ENCODE peak calls at places on chromosomes 5 and 9, in five cellular contexts. One of them, this sample, is unnamed.

GRCh38 chr9:85978496-85978895 is 37.5 kb downstream of the NAA35 start:
- DNase-seq in PC-3: no peak
- DNase-seq in breast epithelium: no peak
- DNase-seq in heart right ventricle: no peak
- DNase-seq in aorta: no peak
- DNase-seq in this sample: no peak

GRCh38 chr5:31531543-31531887 is 378 bp downstream of the DROSHA start:
- DNase-seq in PC-3: peak; percentile 21
- DNase-seq in heart right ventricle: peak; percentile 18
- DNase-seq in aorta: peak; percentile 53
- DNase-seq in breast epithelium: no peak
- DNase-seq in this sample: no peak

GRCh38 chr5:90477816-90478215 is 3.2 kb downstream of the POLR3G start:
- DNase-seq in aorta: no peak
- DNase-seq in PC-3: no peak
- DNase-seq in breast epithelium: no peak
- DNase-seq in heart right ventricle: no peak
- DNase-seq in this sample: no peak

GRCh38 chr5:169435506-169436230 is 134.7 kb upstream of the SLIT3 start:
- DNase-seq in breast epithelium: no peak
- DNase-seq in aorta: no peak
- DNase-seq in heart right ventricle: no peak
- DNase-seq in PC-3: no peak
- DNase-seq in this sample: no peak

GRCh38 chr9:93365427-93366118 is 85.9 kb upstream of the FAM120A start:
- DNase-seq in PC-3: no peak
- DNase-seq in heart right ventricle: no peak
- DNase-seq in aorta: no peak
- DNase-seq in breast epithelium: no peak
- DNase-seq in this sample: no peak

GRCh38 chr5:111603446-111603827 is 91.1 kb upstream of the STARD4 start:
- DNase-seq in heart right ventricle: no peak
- DNase-seq in breast epithelium: no peak
- DNase-seq in aorta: no peak
- DNase-seq in PC-3: no peak
- DNase-seq in this sample: no peak

GRCh38 chr9:4425358-4426045 is 64.8 kb upstream of the SLC1A1 start:
- DNase-seq in PC-3: no peak
- DNase-seq in breast epithelium: no peak
- DNase-seq in heart right ventricle: no peak
- DNase-seq in aorta: no peak
- DNase-seq in this sample: no peak

GRCh38 chr5:79771387-79771786 is 81.8 kb downstream of the CMYA5 start:
- DNase-seq in breast epithelium: no peak
- DNase-seq in aorta: no peak
- DNase-seq in heart right ventricle: no peak
- DNase-seq in PC-3: no peak
- DNase-seq in this sample: no peak

GRCh38 chr5:68587181-68587580 is 371.6 kb downstream of the PIK3R1 start:
- DNase-seq in heart right ventricle: no peak
- DNase-seq in breast epithelium: no peak
- DNase-seq in aorta: no peak
- DNase-seq in PC-3: no peak
- DNase-seq in this sample: no peak

GRCh38 chr5:112757468-112758208 is 20.0 kb downstream of the APC start:
- DNase-seq in breast epithelium: no peak
- DNase-seq in heart right ventricle: no peak
- DNase-seq in aorta: no peak
- DNase-seq in PC-3: peak; percentile 79
- DNase-seq in this sample: no peak

GRCh38 chr5:142667808-142668207 is 18.1 kb downstream of the FGF1 start:
- DNase-seq in PC-3: no peak
- DNase-seq in breast epithelium: peak; percentile 94
- DNase-seq in heart right ventricle: no peak
- DNase-seq in aorta: no peak
- DNase-seq in this sample: no peak

GRCh38 chr5:53820802-53821171 is 260.3 kb downstream of the NDUFS4 start:
- DNase-seq in breast epithelium: no peak
- DNase-seq in PC-3: no peak
- DNase-seq in heart right ventricle: no peak
- DNase-seq in aorta: no peak
- DNase-seq in this sample: no peak

GRCh38 chr5:142402752-142403318 is 78.0 kb upstream of the SPRY4 start:
- DNase-seq in breast epithelium: no peak
- DNase-seq in heart right ventricle: no peak
- DNase-seq in PC-3: no peak
- DNase-seq in aorta: no peak
- DNase-seq in this sample: no peak

GRCh38 chr9:117523531-117524153 is 108.8 kb upstream of the ASTN2 start:
- DNase-seq in breast epithelium: no peak
- DNase-seq in heart right ventricle: no peak
- DNase-seq in PC-3: no peak
- DNase-seq in aorta: no peak
- DNase-seq in this sample: no peak

GRCh38 chr9:114385412-114386181 is 2.2 kb downstream of the AKNA start:
- DNase-seq in PC-3: peak; percentile 87
- DNase-seq in heart right ventricle: peak; percentile 48
- DNase-seq in breast epithelium: peak; percentile 82
- DNase-seq in aorta: peak; percentile 91
- DNase-seq in this sample: no peak

GRCh38 chr9:136527721-136528710 is 17.8 kb downstream of the NOTCH1 start:
- DNase-seq in breast epithelium: no peak
- DNase-seq in PC-3: no peak
- DNase-seq in heart right ventricle: no peak
- DNase-seq in aorta: no peak
- DNase-seq in this sample: no peak
- H3K27ac ChIP-seq in breast epithelium: peak overlapping the region; percentile 79
- H3K27ac ChIP-seq in PC-3: no peak overlapping the region
- H3K27ac ChIP-seq in heart right ventricle: peak overlapping the region; percentile 88
- H3K27ac ChIP-seq in aorta: no peak overlapping the region
- H3K27ac ChIP-seq in this sample: peak overlapping the region; percentile 44

GRCh38 chr5:150052326-150053230 is 33.8 kb downstream of the CSF1R start:
- DNase-seq in heart right ventricle: no peak
- DNase-seq in PC-3: no peak
- DNase-seq in aorta: no peak
- DNase-seq in breast epithelium: no peak
- DNase-seq in this sample: no peak

GRCh38 chr5:150055707-150056443 is 30.5 kb downstream of the CSF1R start:
- DNase-seq in aorta: no peak
- DNase-seq in breast epithelium: no peak
- DNase-seq in heart right ventricle: no peak
- DNase-seq in PC-3: no peak
- DNase-seq in this sample: no peak

GRCh38 chr5:150054569-150054968 is 31.8 kb downstream of the CSF1R start:
- DNase-seq in breast epithelium: no peak
- DNase-seq in aorta: no peak
- DNase-seq in heart right ventricle: no peak
- DNase-seq in PC-3: no peak
- DNase-seq in this sample: no peak

GRCh38 chr5:150053231-150053626 is 33.1 kb downstream of the CSF1R start:
- DNase-seq in aorta: no peak
- DNase-seq in heart right ventricle: no peak
- DNase-seq in PC-3: peak; percentile 90
- DNase-seq in breast epithelium: no peak
- DNase-seq in this sample: no peak

GRCh38 chr5:150053695-150054392 is 32.5 kb downstream of the CSF1R start:
- DNase-seq in breast epithelium: no peak
- DNase-seq in heart right ventricle: no peak
- DNase-seq in PC-3: no peak
- DNase-seq in aorta: no peak
- DNase-seq in this sample: no peak
- H3K36me3 ChIP-seq in breast epithelium: peaks cover 5% of the 10 kb centered on the region
- H3K36me3 ChIP-seq in heart right ventricle: peaks cover 13% of the 10 kb centered on the region
- H3K36me3 ChIP-seq in PC-3: peaks cover 59% of the 10 kb centered on the region
- H3K36me3 ChIP-seq in aorta: peaks cover 2% of the 10 kb centered on the region
- H3K36me3 ChIP-seq in this sample: peaks cover 56% of the 10 kb centered on the region

DNA sequence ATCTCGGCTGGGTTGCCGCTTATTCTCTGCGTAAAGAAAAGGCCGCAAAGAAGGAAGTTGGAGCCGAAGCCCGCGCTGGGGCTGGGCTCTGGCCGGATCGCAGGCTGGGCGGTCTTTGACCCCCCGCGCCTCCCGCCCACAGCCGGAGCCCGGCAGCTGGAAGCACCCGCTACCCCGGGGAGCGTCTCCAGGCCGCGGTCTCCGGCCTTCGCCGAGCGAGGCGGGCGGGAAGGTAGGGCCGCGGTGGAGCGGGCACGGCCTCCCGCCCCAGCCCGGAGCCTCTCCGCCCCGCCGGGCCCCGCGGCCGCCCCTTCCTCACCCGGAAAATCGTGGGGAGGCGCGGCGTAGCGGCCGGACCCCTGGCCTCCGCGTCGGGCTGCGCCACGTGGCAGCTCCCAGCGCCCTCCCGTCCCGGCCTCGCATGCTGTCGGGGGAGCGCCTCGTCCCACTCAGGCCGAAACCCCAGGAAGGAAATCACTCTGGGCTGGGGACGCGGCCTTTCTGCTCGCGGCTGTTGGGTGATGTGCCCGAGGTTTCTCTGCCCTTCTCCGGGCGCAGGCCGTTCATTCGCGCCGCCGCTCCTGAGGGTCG is 11.9 kb downstream of the FOXD1 start:
- DNase-seq in aorta: no peak
- DNase-seq in PC-3: no peak
- DNase-seq in breast epithelium: no peak
- DNase-seq in heart right ventricle: no peak
- DNase-seq in this sample: no peak
- H3K27ac ChIP-seq in aorta: no peak overlapping the region
- H3K27ac ChIP-seq in PC-3: peak overlapping the region; percentile 72
- H3K27ac ChIP-seq in breast epithelium: no peak overlapping the region
- H3K27ac ChIP-seq in heart right ventricle: no peak overlapping the region
- H3K27ac ChIP-seq in this sample: no peak overlapping the region

DNA sequence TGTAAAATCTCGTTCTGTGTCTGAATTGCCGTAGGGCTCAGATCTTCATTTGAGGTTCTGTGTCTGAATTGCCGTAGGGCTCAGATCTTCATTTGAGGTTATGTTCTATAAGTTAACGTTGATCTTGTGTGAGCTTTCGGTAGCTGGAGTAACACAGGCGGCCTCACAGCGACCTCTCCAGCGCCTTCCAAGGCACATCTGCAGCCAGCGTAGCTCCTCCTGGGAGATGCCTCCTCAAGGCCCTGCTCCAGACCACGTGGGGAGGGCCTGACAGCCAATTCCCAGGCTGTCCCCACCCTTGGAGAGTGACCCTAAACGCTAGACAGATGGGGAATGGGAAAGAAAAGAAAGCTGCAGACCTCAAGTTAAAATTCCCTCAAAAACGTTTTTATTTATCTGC is 8.7 kb upstream of the AHRR start:
- DNase-seq in PC-3: no peak
- DNase-seq in breast epithelium: no peak
- DNase-seq in aorta: no peak
- DNase-seq in heart right ventricle: peak; percentile 34
- DNase-seq in this sample: no peak
- H3K36me3 ChIP-seq in PC-3: peaks cover 22% of the 10 kb centered on the region
- H3K36me3 ChIP-seq in breast epithelium: no peaks in the 10 kb centered on the region
- H3K36me3 ChIP-seq in aorta: peaks cover 5% of the 10 kb centered on the region
- H3K36me3 ChIP-seq in heart right ventricle: no peaks in the 10 kb centered on the region
- H3K36me3 ChIP-seq in this sample: peaks cover 14% of the 10 kb centered on the region

DNA sequence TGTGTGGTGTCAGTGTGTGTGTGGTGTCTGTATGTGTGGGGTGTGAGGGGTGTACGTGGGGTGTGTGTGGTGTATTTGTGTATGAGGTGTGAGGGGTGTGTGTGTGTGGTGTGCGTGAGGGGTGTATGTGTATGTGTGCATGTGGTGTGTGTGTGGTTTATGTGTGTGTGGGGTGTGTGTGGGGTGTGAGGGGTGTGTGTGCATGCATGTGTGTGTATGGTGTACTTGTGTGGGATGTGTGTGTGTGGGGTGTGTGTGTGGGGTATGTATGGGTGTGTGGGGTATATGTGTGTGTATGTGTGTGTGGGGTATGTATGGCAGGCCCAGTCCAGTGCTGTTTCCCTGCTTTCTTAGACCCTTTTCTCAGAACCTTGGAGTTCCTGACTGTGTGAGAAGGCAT is 83.3 kb downstream of the PTTG1 start:
- DNase-seq in PC-3: no peak
- DNase-seq in breast epithelium: no peak
- DNase-seq in heart right ventricle: no peak
- DNase-seq in aorta: no peak
- DNase-seq in this sample: no peak
- H3K27ac ChIP-seq in PC-3: no peak overlapping the region
- H3K27ac ChIP-seq in breast epithelium: no peak overlapping the region
- H3K27ac ChIP-seq in heart right ventricle: no peak overlapping the region
- H3K27ac ChIP-seq in aorta: no peak overlapping the region
- H3K27ac ChIP-seq in this sample: no peak overlapping the region

GRCh38 chr5:134139891-134140469 is 25.5 kb downstream of the TCF7 start:
- DNase-seq in heart right ventricle: no peak
- DNase-seq in PC-3: no peak
- DNase-seq in breast epithelium: peak; percentile 16
- DNase-seq in aorta: no peak
- DNase-seq in this sample: peak; percentile 82

GRCh38 chr5:134142088-134142487 is 27.6 kb downstream of the TCF7 start:
- DNase-seq in heart right ventricle: no peak
- DNase-seq in PC-3: no peak
- DNase-seq in aorta: no peak
- DNase-seq in breast epithelium: peak; percentile 17
- DNase-seq in this sample: peak; percentile 65

GRCh38 chr5:134139377-134139851 is 24.9 kb downstream of the TCF7 start:
- DNase-seq in breast epithelium: peak; percentile 16
- DNase-seq in heart right ventricle: no peak
- DNase-seq in aorta: no peak
- DNase-seq in PC-3: no peak
- DNase-seq in this sample: no peak

GRCh38 chr5:134141346-134142050 is 27.0 kb downstream of the TCF7 start:
- DNase-seq in heart right ventricle: no peak
- DNase-seq in breast epithelium: peak; percentile 16
- DNase-seq in PC-3: peak; percentile 13
- DNase-seq in aorta: no peak
- DNase-seq in this sample: peak; percentile 77

GRCh38 chr5:134140530-134141201 is 26.2 kb downstream of the TCF7 start:
- DNase-seq in heart right ventricle: no peak
- DNase-seq in PC-3: peak; percentile 88
- DNase-seq in breast epithelium: peak; percentile 82
- DNase-seq in aorta: peak; percentile 71
- DNase-seq in this sample: peak; percentile 92
- H3K36me3 ChIP-seq in heart right ventricle: no peaks in the 10 kb centered on the region
- H3K36me3 ChIP-seq in PC-3: peaks cover 16% of the 10 kb centered on the region
- H3K36me3 ChIP-seq in breast epithelium: no peaks in the 10 kb centered on the region
- H3K36me3 ChIP-seq in aorta: no peaks in the 10 kb centered on the region
- H3K36me3 ChIP-seq in this sample: no peaks in the 10 kb centered on the region

GRCh38 chr9:127280880-127281660 is 16.5 kb downstream of the GARNL3 start:
- DNase-seq in PC-3: no peak
- DNase-seq in heart right ventricle: no peak
- DNase-seq in breast epithelium: no peak
- DNase-seq in aorta: no peak
- DNase-seq in this sample: no peak
- H3K27ac ChIP-seq in PC-3: no peak overlapping the region
- H3K27ac ChIP-seq in heart right ventricle: peak overlapping the region; percentile 10
- H3K27ac ChIP-seq in breast epithelium: no peak overlapping the region
- H3K27ac ChIP-seq in aorta: no peak overlapping the region
- H3K27ac ChIP-seq in this sample: no peak overlapping the region